ENCODE peak calls at places on chromosomes 6 and 20, in six cellular contexts. S, M, E, Z, U and A are unnamed samples.

GRCh38 chr6:22357724-22358189 is 60.9 kb upstream of the PRL start:
- DNase-seq in Z (no peak), E (no peak), S (no peak), M (no peak), U (no peak), A (no peak)

GRCh38 chr6:100833972-100834574 is 47.1 kb downstream of the ASCC3 start:
- DNase-seq in E (no peak), Z (no peak), M (no peak), S (no peak), U (no peak), A (no peak)

GRCh38 chr6:28802417-28803336 is 121.1 kb downstream of the TRIM27 start:
- DNase-seq in S (no peak), E (no peak), Z (no peak), M (no peak), U (no peak), A (no peak)

GRCh38 chr6:70651326-70651905 is 16.3 kb upstream of the SMAP1 start:
- DNase-seq in E (no peak), Z (no peak), M (no peak), U (no peak), S (no peak), A (no peak)

GRCh38 chr6:56043076-56043475 is 167.7 kb upstream of the BMP5 start:
- DNase-seq in M (no peak), U (no peak), S (no peak), Z (no peak), E (no peak), A (no peak)

GRCh38 chr6:111806561-111807497 is 66.4 kb downstream of the FYN start:
- DNase-seq in E (no peak), U (no peak), S (no peak), Z (no peak), M (no peak), A (no peak)

GRCh38 chr20:54643761-54644160 is 168.4 kb downstream of the DOK5 start:
- DNase-seq in Z (peak), U (no peak), M (no peak), E (no peak), S (no peak), A (no peak)

GRCh38 chr6:119351005-119351394 is 1.4 kb upstream of the MAN1A1 start:
- DNase-seq in M (no peak), S (no peak), U (no peak), Z (peak), E (no peak), A (no peak)

GRCh38 chr6:110566346-110567125 is 90.1 kb upstream of the SLC22A16 start:
- DNase-seq in U (no peak), M (no peak), S (no peak), Z (no peak), E (no peak), A (no peak)

GRCh38 chr6:157966990-157967389 is 14.7 kb upstream of the SYNJ2 start:
- DNase-seq in Z (no peak), U (no peak), M (no peak), E (no peak), S (peak), A (no peak)

GRCh38 chr6:160297310-160297709 is 38.7 kb upstream of the SLC22A2 start:
- DNase-seq in E (no peak), S (no peak), U (no peak), M (no peak), Z (no peak), A (no peak)

GRCh38 chr6:11994875-11995461 is 17.1 kb upstream of the HIVEP1 start:
- DNase-seq in Z (no peak), S (no peak), M (no peak), E (no peak), U (no peak), A (no peak)

GRCh38 chr6:34552620-34553019 is 3.5 kb downstream of the SPDEF start:
- DNase-seq in M (no peak), S (no peak), E (no peak), U (no peak), Z (no peak), A (no peak)

GRCh38 chr6:108741346-108741989 is 106.8 kb upstream of the ARMC2 start:
- DNase-seq in Z (no peak), M (no peak), U (no peak), S (no peak), E (no peak), A (no peak)

GRCh38 chr6:144559865-144560603 is 274.9 kb downstream of the UTRN start:
- DNase-seq in M (no peak), S (no peak), Z (peak), E (no peak), U (no peak), A (no peak)

GRCh38 chr6:129748212-129748900 is 38.4 kb upstream of the ARHGAP18 start:
- DNase-seq in S (peak), M (no peak), U (no peak), E (no peak), Z (peak), A (no peak)

GRCh38 chr6:120671519-120671918 is 662.8 kb downstream of the TBC1D32 start:
- DNase-seq in E (no peak), S (no peak), M (no peak), U (no peak), Z (no peak), A (no peak)

GRCh38 chr6:315921-316752 is 23.9 kb downstream of the DUSP22 start:
- DNase-seq in S (no peak), U (no peak), Z (no peak), M (no peak), E (no peak), A (no peak)

GRCh38 chr20:43653966-43654365 is 12.9 kb upstream of the MYBL2 start:
- DNase-seq in Z (no peak), U (no peak), S (no peak), M (no peak), E (no peak), A (no peak)

GRCh38 chr6:162684033-162684432 is 43.5 kb downstream of the PRKN start:
- DNase-seq in M (no peak), U (no peak), E (no peak), Z (no peak), S (no peak), A (no peak)

GRCh38 chr20:4817230-4817671 is 95.5 kb downstream of the PRND start:
- DNase-seq in M (no peak), S (no peak), U (no peak), E (no peak), Z (no peak), A (no peak)

GRCh38 chr20:60984666-60985065 is 267.4 kb upstream of the CDH4 start:
- DNase-seq in Z (no peak), U (no peak), S (no peak), M (no peak), E (no peak), A (no peak)

GRCh38 chr6:64062960-64063683 is 427.5 kb downstream of the PHF3 start:
- DNase-seq in M (no peak), U (no peak), Z (peak), E (no peak), S (no peak), A (no peak)

GRCh38 chr6:123888779-123889513 is 85.3 kb downstream of the NKAIN2 start:
- DNase-seq in U (no peak), Z (no peak), E (no peak), M (no peak), S (no peak), A (no peak)
- TF ChIP-seq CTCF in U (no peak), Z (no peak), E (no peak), M (no peak), S (no peak), A (no peak)

DNA sequence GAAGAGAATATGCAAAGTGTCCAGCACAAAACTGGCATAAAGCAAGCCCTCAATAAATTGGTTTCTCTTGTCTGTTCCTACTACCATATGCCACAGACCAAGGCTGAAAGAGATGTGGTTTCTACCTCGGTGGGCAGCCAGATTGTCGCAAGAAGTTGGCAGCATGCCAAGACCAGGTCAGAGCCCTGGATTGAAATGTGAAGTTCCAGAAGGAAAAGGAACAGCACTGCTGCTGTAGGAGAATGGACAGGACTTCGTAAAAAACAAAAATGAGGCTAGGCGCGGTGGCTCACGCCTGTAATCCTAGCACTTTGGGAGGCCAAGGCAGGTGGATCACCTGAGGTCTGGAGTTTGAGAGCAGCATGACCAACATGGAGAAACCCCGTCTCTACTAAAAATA is 22.1 kb downstream of the MRPL14 start:
- DNase-seq in M (no peak), S (no peak), E (no peak), Z (peak), U (no peak), A (no peak)
- TF ChIP-seq CTCF in M (no peak), S (no peak), E (no peak), Z (no peak), U (no peak), A (no peak)

GRCh38 chr6:40473026-40473425 is 114.1 kb downstream of the LRFN2 start:
- DNase-seq in M (no peak), S (no peak), E (no peak), Z (no peak), U (no peak), A (no peak)

GRCh38 chr6:40476673-40477072 is 110.5 kb downstream of the LRFN2 start:
- DNase-seq in M (no peak), S (no peak), Z (no peak), E (no peak), U (no peak), A (no peak)

GRCh38 chr6:40471243-40471642 is 115.9 kb downstream of the LRFN2 start:
- DNase-seq in M (no peak), E (no peak), Z (no peak), U (no peak), S (no peak), A (no peak)

GRCh38 chr6:40474937-40475336 is 112.2 kb downstream of the LRFN2 start:
- DNase-seq in E (no peak), M (no peak), S (no peak), Z (no peak), U (no peak), A (no peak)

GRCh38 chr6:40472354-40472753 is 114.8 kb downstream of the LRFN2 start:
- DNase-seq in M (no peak), Z (no peak), S (no peak), U (no peak), E (no peak), A (no peak)
- TF ChIP-seq CTCF in M (no peak), Z (no peak), S (no peak), U (no peak), E (no peak), A (no peak)

GRCh38 chr6:151026021-151026663 is 160.6 kb downstream of the MTHFD1L start:
- DNase-seq in S (no peak), M (no peak), Z (no peak), E (no peak), U (no peak), A (no peak)
- TF ChIP-seq CTCF in S (no peak), M (no peak), Z (no peak), E (no peak), U (no peak), A (no peak)

GRCh38 chr6:26225848-26226590 is 138.8 kb downstream of the HFE start:
- DNase-seq in S (no peak), E (no peak), Z (no peak), M (no peak), U (no peak), A (no peak)
- TF ChIP-seq CTCF in S (no peak), E (no peak), Z (no peak), M (no peak), U (no peak), A (no peak)